ENCODE peak calls at places on chromosomes 16 and 17, in five cellular contexts. O is H1, T is K562, L is HepG2, E is GM12891. P is an unnamed sample.

GRCh38 chr17:41784207-41784744 is 2.2 kb downstream of the JUP start:
- DNase-seq in O (no peak), T (peak), L (no peak), E (no peak), P (no peak)

GRCh38 chr16:64362193-64362592 is 759.7 kb downstream of the CDH11 start:
- DNase-seq in O (no peak), T (no peak), L (no peak), E (no peak), P (no peak)

GRCh38 chr17:27086526-27086925 is 207.4 kb upstream of the WSB1 start:
- DNase-seq in O (no peak), T (no peak), L (no peak), E (no peak), P (no peak)

GRCh38 chr16:86075839-86076440 is 177.0 kb downstream of the IRF8 start:
- DNase-seq in O (no peak), T (no peak), L (no peak), E (no peak), P (no peak)

GRCh38 chr16:66414891-66415290 is 12.2 kb upstream of the BEAN1 start:
- DNase-seq in O (no peak), T (no peak), L (no peak), E (no peak), P (no peak)

GRCh38 chr17:19401321-19402010 is 9.6 kb upstream of the RNF112 start:
- DNase-seq in O (no peak), T (no peak), L (no peak), E (no peak), P (no peak)

GRCh38 chr17:4412933-4413831 is 20.6 kb upstream of the SPNS3 start:
- DNase-seq in O (peak), T (peak), L (peak), E (peak), P (peak)

GRCh38 chr17:83103200-83103937 is 24.0 kb downstream of the METRNL start:
- DNase-seq in O (no peak), T (peak), L (no peak), E (no peak), P (no peak)

GRCh38 chr17:43171761-43172487 is 910 bp downstream of the NBR1 start:
- DNase-seq in O (no peak), T (no peak), L (peak), E (no peak), P (no peak)

GRCh38 chr17:58692239-58693055 is at the start of gene RAD51C:
- DNase-seq in O (peak), T (peak), L (peak), E (peak), P (peak)

GRCh38 chr16:74563828-74564263 is 43.1 kb downstream of the GLG1 start:
- DNase-seq in O (no peak), T (peak), L (no peak), E (no peak), P (no peak)

GRCh38 chr17:62704381-62704971 is 77.0 kb downstream of the MRC2 start:
- DNase-seq in O (peak), T (peak), L (no peak), E (no peak), P (no peak)

GRCh38 chr17:14481664-14482063 is 180.8 kb downstream of the HS3ST3B1 start:
- DNase-seq in O (no peak), T (no peak), L (no peak), E (no peak), P (no peak)

GRCh38 chr17:48757524-48757961 is 29.0 kb upstream of the HOXB13 start:
- DNase-seq in O (no peak), T (no peak), L (no peak), E (no peak), P (no peak)

GRCh38 chr17:59367657-59368045 is 36.2 kb downstream of the YPEL2 start:
- DNase-seq in O (no peak), T (peak), L (peak), E (no peak), P (no peak)

GRCh38 chr16:55056585-55057520 is 126.2 kb downstream of the IRX5 start:
- DNase-seq in O (peak), T (no peak), L (no peak), E (no peak), P (no peak)

GRCh38 chr16:48862087-48862532 is 252.1 kb upstream of the N4BP1 start:
- DNase-seq in O (peak), T (peak), L (no peak), E (no peak), P (no peak)

GRCh38 chr17:79036181-79036580 is 12.2 kb downstream of the C1QTNF1 start:
- DNase-seq in O (no peak), T (no peak), L (no peak), E (no peak), P (no peak)

GRCh38 chr16:20393801-20394637 is 10.5 kb downstream of the PDILT start:
- DNase-seq in O (no peak), T (no peak), L (no peak), E (no peak), P (no peak)

GRCh38 chr17:4548061-4548461 is 7.1 kb downstream of the MYBBP1A start:
- DNase-seq in O (no peak), T (no peak), L (no peak), E (no peak), P (no peak)

GRCh38 chr16:27174007-27174406 is 29.3 kb upstream of the KDM8 start:
- DNase-seq in O (no peak), T (no peak), L (no peak), E (no peak), P (no peak)

GRCh38 chr17:40419559-40420331 is 2.0 kb upstream of the TOP2A start:
- DNase-seq in O (no peak), T (no peak), L (peak), E (no peak), P (no peak)

GRCh38 chr16:8762254-8762653 is 35.2 kb downstream of the TMEM186 start:
- DNase-seq in O (no peak), T (no peak), L (no peak), E (no peak), P (no peak)

GRCh38 chr17:43446773-43447172 is 37.0 kb upstream of the DHX8 start:
- DNase-seq in O (no peak), T (no peak), L (no peak), E (no peak), P (no peak)

GRCh38 chr17:77831497-77832179 is 126.9 kb upstream of the TNRC6C start:
- DNase-seq in O (no peak), T (no peak), L (no peak), E (no peak), P (no peak)

GRCh38 chr17:15398291-15398690 is 56.9 kb upstream of the TEKT3 start:
- DNase-seq in O (no peak), T (no peak), L (no peak), E (no peak), P (no peak)

GRCh38 chr16:88773812-88774291 is 11.2 kb downstream of the PIEZO1 start:
- DNase-seq in O (no peak), T (peak), L (no peak), E (no peak), P (no peak)

GRCh38 chr16:6645758-6646423 is 686.8 kb upstream of the RBFOX1 start:
- DNase-seq in O (no peak), T (no peak), L (no peak), E (no peak), P (no peak)

GRCh38 chr17:39104046-39104445 is 47.4 kb downstream of the PLXDC1 start:
- DNase-seq in O (no peak), T (peak), L (no peak), E (no peak), P (no peak)

GRCh38 chr17:76265624-76266243 is 586 bp downstream of the UBALD2 start:
- DNase-seq in O (peak), T (peak), L (no peak), E (no peak), P (no peak)
- TF ChIP-seq POLR2A in O (no peak), T (peak), L (no peak), E (no peak), P (no peak)

GRCh38 chr17:1486802-1487695 is 5.4 kb downstream of the MYO1C start:
- DNase-seq in O (peak), T (peak), L (no peak), E (peak), P (peak)
- TF ChIP-seq TAF1 in O (no peak), T (no peak), L (no peak), E (no peak), P (no peak)

GRCh38 chr17:416293-417206 is 63.9 kb upstream of the RPH3AL start:
- DNase-seq in O (no peak), T (no peak), L (no peak), E (no peak), P (no peak)
- TF ChIP-seq POLR2AphosphoS5 in O (no peak), T (no peak), L (no peak), E (no peak), P (no peak)

GRCh38 chr16:684961-685696 is 995 bp upstream of the JMJD8 start:
- DNase-seq in O (no peak), T (no peak), L (no peak), E (no peak), P (no peak)
- TF ChIP-seq POLR2A in O (no peak), T (no peak), L (peak), E (no peak), P (no peak)

GRCh38 chr17:61478026-61478789 is 26.0 kb downstream of the TBX4 start:
- DNase-seq in O (no peak), T (no peak), L (no peak), E (no peak), P (no peak)
- TF ChIP-seq TAF1 in O (no peak), T (no peak), L (no peak), E (no peak), P (no peak)

GRCh38 chr16:82972520-82972919 is 345.8 kb downstream of the CDH13 start:
- DNase-seq in O (no peak), T (no peak), L (no peak), E (no peak), P (no peak)
- TF ChIP-seq POLR2AphosphoS5 in O (no peak), T (no peak), L (no peak), E (no peak), P (no peak)

GRCh38 chr17:81553616-81554181 is 1.5 kb upstream of the FAAP100 start:
- DNase-seq in O (no peak), T (no peak), L (no peak), E (no peak), P (no peak)

GRCh38 chr17:81551458-81552243 is 502 bp downstream of the FAAP100 start:
- DNase-seq in O (no peak), T (peak), L (peak), E (peak), P (no peak)

GRCh38 chr17:81550830-81551457 is 1.2 kb downstream of the FAAP100 start:
- DNase-seq in O (no peak), T (no peak), L (no peak), E (no peak), P (no peak)

GRCh38 chr17:81553018-81553615 is 964 bp upstream of the FAAP100 start:
- DNase-seq in O (peak), T (peak), L (peak), E (peak), P (peak)

DNA sequence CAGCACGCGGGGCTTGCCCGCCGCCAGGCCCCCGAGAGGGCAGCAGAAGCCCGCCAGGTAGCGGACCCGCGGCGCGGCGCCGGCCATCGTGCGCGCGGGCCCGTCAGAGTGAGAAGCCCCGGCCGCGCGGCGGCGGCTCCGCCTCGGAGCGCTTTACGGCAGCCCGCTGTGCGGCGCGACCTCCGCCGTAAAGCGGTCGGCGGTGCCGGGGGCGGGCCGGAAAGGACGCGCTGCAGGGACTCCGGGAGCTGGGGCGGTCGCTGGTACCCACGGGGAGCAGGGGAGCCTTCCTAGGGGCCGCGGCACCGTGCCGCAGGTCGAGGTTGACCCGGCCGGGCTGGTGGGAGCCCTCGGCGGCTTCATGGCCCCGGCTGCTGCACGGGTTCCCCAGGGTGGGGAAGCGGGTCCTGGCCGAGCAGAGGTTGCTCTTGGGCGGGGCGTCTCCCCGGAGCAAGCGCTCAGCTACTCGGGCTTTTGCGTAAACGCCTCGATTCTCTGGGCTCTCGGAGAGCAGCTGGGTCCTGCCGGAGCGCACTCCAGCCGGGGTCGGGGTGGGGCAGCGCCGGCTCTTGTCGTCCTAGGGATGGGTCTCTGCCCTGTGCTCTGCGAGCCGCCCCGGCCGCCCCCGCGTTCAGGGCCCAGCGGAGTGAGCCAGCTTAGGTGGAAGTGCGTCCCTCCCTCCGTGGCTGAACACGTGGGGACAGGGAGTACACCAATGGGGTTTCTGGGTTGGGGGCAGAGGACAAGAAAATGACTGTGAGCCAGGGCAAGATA is at the start of gene FAAP100:
- DNase-seq in O (peak), T (peak), L (peak), E (peak), P (peak)
- TF ChIP-seq POLR2A in O (no peak), T (peak), L (peak), E (peak), P (peak)

DNA sequence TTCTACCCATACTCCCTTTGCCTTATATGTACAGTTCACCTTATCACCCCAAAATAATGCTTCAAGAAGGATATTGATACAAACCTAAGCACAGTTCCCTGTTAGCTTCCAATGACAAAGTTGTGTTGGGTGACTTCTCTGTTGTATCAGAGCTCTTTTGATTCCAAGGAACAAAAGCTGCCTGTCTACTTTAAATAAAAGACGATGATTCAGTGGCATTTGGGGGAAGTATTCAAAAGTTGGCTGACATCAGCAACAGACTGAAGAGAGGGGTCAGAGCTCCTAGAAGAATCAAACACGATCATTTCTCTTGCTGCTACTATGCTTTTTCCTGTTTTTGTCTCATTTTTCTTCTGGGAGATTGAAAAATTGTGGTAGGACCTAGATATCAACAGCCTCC is 69.4 kb upstream of the CA10 start:
- DNase-seq in O (no peak), T (no peak), L (no peak), E (no peak), P (no peak)
- TF ChIP-seq TAF1 in O (no peak), T (no peak), L (no peak), E (no peak), P (no peak)

DNA sequence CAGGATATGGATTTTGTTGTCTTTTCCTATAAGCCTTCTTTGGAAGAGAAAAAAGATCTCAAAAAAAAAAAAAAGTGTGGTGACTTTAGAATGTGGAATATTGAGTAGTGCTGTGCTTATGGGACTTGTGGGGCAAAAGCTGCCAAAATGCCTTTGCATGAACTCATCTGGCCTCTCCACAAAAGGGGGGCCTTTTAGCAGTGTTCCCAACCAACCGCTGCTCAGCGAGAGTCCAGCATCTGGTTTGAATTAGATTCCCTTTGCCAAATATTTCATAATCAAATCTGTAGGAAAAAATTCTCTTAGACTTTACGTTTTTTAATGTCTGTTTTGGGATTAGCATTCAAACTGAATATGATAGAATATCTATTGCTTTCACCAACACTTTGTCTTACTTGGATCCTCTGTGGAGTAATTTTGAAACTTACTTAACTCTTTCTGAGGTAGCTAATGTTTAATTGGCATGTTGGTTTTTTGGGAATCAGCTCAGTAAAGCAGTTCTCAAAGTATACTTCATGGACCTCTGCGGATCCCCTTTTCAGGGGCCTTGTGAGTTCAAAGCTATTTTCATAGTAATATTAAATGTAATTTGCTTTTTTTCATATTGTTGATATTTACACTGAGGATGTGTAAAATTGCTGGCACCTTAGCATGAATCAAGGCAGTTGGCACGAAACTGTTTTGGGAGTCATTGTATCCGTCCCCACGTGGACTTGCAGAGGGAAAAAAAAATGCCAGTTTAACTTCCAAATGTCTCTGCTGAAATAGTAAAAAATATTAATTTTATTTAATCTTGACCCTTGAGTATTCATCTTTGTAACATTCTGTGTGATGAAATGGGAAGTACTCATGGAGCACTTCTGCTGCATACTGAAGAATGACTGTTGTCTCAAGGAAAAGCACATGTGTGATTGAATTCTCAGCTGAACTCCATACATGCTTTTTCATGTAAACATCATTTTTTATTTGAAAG is 34.7 kb upstream of the VPS4A start:
- DNase-seq in O (no peak), T (no peak), L (no peak), E (no peak), P (no peak)
- TF ChIP-seq POLR2AphosphoS5 in O (no peak), T (no peak), L (no peak), E (no peak), P (no peak)

P was measured in GM12892.